ENCODE peak calls at places on chromosomes 5 and 9, in six cellular contexts. O, H, K, U, B and Y are unnamed samples.

GRCh38 chr5:34564706-34565235 is 91.4 kb upstream of the RAI14 start:
- DNase-seq in O (no peak), H (no peak), K (peak), U (peak), B (no peak), Y (peak)

GRCh38 chr5:74412064-74412463 is 228.5 kb downstream of the ENC1 start:
- DNase-seq in O (no peak), H (no peak), K (no peak), U (no peak), B (no peak), Y (no peak)

GRCh38 chr9:130480673-130481072 is 35.9 kb downstream of the ASS1 start:
- DNase-seq in O (no peak), H (no peak), K (no peak), U (no peak), B (no peak), Y (no peak)

GRCh38 chr9:136589766-136590740 is 44.2 kb upstream of the NOTCH1 start:
- DNase-seq in O (no peak), H (no peak), K (no peak), U (no peak), B (no peak), Y (no peak)

GRCh38 chr5:160500776-160501175 is 79.1 kb downstream of the PTTG1 start:
- DNase-seq in O (no peak), H (no peak), K (no peak), U (no peak), B (no peak), Y (no peak)

GRCh38 chr9:134343637-134344036 is 17.4 kb downstream of the RXRA start:
- DNase-seq in O (peak), H (no peak), K (no peak), U (no peak), B (no peak), Y (no peak)

GRCh38 chr5:39440964-39441363 is 16.2 kb upstream of the DAB2 start:
- DNase-seq in O (no peak), H (no peak), K (no peak), U (no peak), B (no peak), Y (no peak)

GRCh38 chr5:73045623-73046022 is 74.8 kb upstream of the TMEM171 start:
- DNase-seq in O (no peak), H (no peak), K (no peak), U (no peak), B (no peak), Y (no peak)

GRCh38 chr5:74040065-74040551 is 414.1 kb downstream of the ARHGEF28 start:
- DNase-seq in O (no peak), H (no peak), K (peak), U (peak), B (no peak), Y (peak)

GRCh38 chr9:92882276-92882675 is 4.4 kb upstream of the ZNF484 start:
- DNase-seq in O (peak), H (no peak), K (no peak), U (no peak), B (no peak), Y (no peak)

GRCh38 chr9:18441245-18441644 is 32.7 kb upstream of the ADAMTSL1 start:
- DNase-seq in O (no peak), H (no peak), K (no peak), U (peak), B (no peak), Y (no peak)

GRCh38 chr9:129111762-129112151 is 542 bp downstream of the PTPA start:
- DNase-seq in O (no peak), H (peak), K (peak), U (peak), B (no peak), Y (peak)

GRCh38 chr5:9105851-9106250 is 440.0 kb downstream of the SEMA5A start:
- DNase-seq in O (no peak), H (no peak), K (no peak), U (peak), B (no peak), Y (no peak)

GRCh38 chr5:125316386-125316785 is 569.9 kb upstream of the ZNF608 start:
- DNase-seq in O (no peak), H (no peak), K (no peak), U (no peak), B (no peak), Y (no peak)

GRCh38 chr5:56829137-56829536 is 13.8 kb downstream of the MAP3K1 start:
- DNase-seq in O (no peak), H (no peak), K (no peak), U (peak), B (no peak), Y (no peak)

GRCh38 chr5:141508440-141508807 is 19.5 kb downstream of the PCDHGC5 start:
- DNase-seq in O (no peak), H (peak), K (peak), U (no peak), B (no peak), Y (no peak)

GRCh38 chr9:126057869-126058467 is 268.7 kb upstream of the MVB12B start:
- DNase-seq in O (no peak), H (no peak), K (no peak), U (no peak), B (no peak), Y (no peak)

GRCh38 chr9:16157216-16157615 is 604.4 kb downstream of the CCDC171 start:
- DNase-seq in O (no peak), H (no peak), K (no peak), U (no peak), B (no peak), Y (no peak)

GRCh38 chr5:169435506-169436230 is 134.7 kb upstream of the SLIT3 start:
- DNase-seq in O (no peak), H (no peak), K (peak), U (no peak), B (no peak), Y (no peak)

GRCh38 chr5:60274704-60275103 is 381.2 kb upstream of the PDE4D start:
- DNase-seq in O (no peak), H (no peak), K (no peak), U (no peak), B (no peak), Y (no peak)

GRCh38 chr9:13941686-13942085 is 372.3 kb downstream of the NFIB start:
- DNase-seq in O (no peak), H (no peak), K (peak), U (no peak), B (no peak), Y (peak)

GRCh38 chr9:113887436-113887835 is 11.3 kb downstream of the ZNF618 start:
- DNase-seq in O (no peak), H (no peak), K (no peak), U (no peak), B (no peak), Y (no peak)

GRCh38 chr9:89668216-89668867 is 63.5 kb downstream of the GADD45G start:
- DNase-seq in O (no peak), H (no peak), K (no peak), U (no peak), B (no peak), Y (no peak)

GRCh38 chr5:12016149-12016740 is 112.0 kb upstream of the CTNND2 start:
- DNase-seq in O (no peak), H (no peak), K (no peak), U (peak), B (no peak), Y (no peak)

GRCh38 chr9:133823189-133824105 is 85.3 kb upstream of the SARDH start:
- DNase-seq in O (no peak), H (peak), K (no peak), U (no peak), B (no peak), Y (no peak)

GRCh38 chr5:75037106-75037505 is 15.3 kb downstream of the GCNT4 start:
- DNase-seq in O (no peak), H (no peak), K (peak), U (peak), B (no peak), Y (no peak)

GRCh38 chr5:62457071-62457470 is 44.5 kb downstream of the IPO11 start:
- DNase-seq in O (no peak), H (no peak), K (peak), U (no peak), B (no peak), Y (no peak)

GRCh38 chr5:44875661-44876250 is 67.0 kb downstream of the MRPS30 start:
- DNase-seq in O (no peak), H (peak), K (peak), U (peak), B (no peak), Y (no peak)

GRCh38 chr5:121915765-121916164 is 46.0 kb upstream of the SRFBP1 start:
- DNase-seq in O (no peak), H (no peak), K (no peak), U (no peak), B (no peak), Y (no peak)

GRCh38 chr5:87151547-87151946 is 116.1 kb upstream of the RASA1 start:
- DNase-seq in O (no peak), H (no peak), K (peak), U (peak), B (no peak), Y (no peak)

GRCh38 chr5:142901476-142902187 is 131.5 kb downstream of the ARHGAP26 start:
- DNase-seq in O (no peak), H (no peak), K (no peak), U (no peak), B (no peak), Y (no peak)

GRCh38 chr5:80739057-80739456 is 84.3 kb upstream of the DHFR start:
- DNase-seq in O (no peak), H (no peak), K (no peak), U (no peak), B (no peak), Y (no peak)

GRCh38 chr9:110911659-110912473 is 126.4 kb downstream of the LPAR1 start:
- DNase-seq in O (no peak), H (no peak), K (peak), U (peak), B (no peak), Y (no peak)

DNA sequence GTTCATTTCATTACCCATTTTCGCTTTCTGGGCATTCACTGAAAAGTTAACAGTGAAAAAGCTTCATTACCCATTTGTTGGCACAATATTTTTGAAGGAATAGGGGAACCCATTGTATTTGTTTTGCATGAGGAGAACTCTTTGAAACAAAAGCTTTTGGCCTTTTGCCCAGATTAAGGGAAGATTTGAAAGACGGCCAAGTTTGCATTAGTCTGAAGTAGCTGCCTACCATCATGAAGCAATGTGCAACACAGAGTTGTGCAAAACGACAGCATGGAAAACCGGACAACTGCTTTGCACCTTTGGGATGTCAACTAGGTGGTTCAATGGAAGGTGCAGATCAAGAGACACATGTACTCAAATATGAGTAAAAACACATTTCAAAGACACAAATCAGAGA is 84.9 kb downstream of the TRPM3 start:
- DNase-seq in O (no peak), H (no peak), K (peak), U (peak), B (no peak), Y (no peak)
- H3K27ac ChIP-seq in O (no peak), H (no peak), K (no peak), U (no peak), B (no peak), Y (no peak)

DNA sequence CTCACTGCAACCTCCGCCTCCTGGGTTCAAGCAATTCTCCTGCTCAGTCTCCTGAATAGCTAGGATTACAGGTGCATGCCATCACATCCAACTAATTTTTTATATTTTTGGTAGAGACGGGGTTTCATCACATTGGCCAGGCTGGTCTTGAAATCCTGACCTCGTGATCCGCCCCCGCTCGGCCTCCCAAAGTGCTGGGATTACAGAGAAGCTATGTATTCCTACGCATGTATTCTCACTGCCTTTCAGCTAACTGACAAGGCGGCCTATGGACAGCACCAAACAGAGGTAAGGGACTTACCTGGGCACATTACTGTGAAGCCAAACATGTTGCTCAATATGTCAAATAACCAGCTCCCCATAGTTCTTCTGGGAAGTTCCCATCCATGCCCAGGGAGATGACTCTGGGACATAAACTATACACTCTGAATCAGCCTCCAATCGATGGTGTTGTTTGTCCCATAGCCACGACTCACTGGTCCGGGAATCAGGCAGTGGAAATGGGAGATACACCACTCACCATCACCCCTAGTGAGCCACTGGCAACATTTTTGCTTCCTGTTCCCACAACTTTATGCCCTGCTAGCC is 114.6 kb downstream of the SYK start:
- DNase-seq in O (no peak), H (no peak), K (peak), U (no peak), B (no peak), Y (no peak)
- H3K27ac ChIP-seq in O (no peak), H (no peak), K (no peak), U (no peak), B (no peak), Y (no peak)

DNA sequence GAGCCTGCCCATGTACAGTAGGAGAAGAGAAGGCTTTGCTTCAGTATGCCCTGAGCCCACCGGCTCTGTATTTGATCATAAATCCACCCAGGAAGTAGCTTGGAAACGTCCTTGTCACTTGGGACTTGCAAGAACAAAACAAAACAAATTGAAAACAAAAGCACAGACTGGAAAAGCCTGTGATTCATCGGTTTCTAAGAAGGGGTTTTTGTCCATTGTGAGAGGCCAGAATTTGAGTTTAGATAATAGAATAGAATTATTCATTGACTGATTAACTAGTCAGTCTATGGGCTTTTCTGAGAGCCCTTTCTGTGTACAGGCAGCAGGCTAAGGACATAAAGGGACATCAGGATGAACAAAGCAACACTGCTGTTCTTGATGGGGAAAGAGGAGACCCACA is 424.8 kb downstream of the IRX1 start:
- DNase-seq in O (no peak), H (no peak), K (no peak), U (no peak), B (no peak), Y (no peak)
- H3K27ac ChIP-seq in O (no peak), H (no peak), K (no peak), U (no peak), B (no peak), Y (no peak)

GRCh38 chr9:37424686-37425297 is 2.3 kb downstream of the GRHPR start:
- DNase-seq in O (no peak), H (no peak), K (no peak), U (no peak), B (no peak), Y (no peak)

GRCh38 chr9:37428345-37428744 is 5.8 kb downstream of the GRHPR start:
- DNase-seq in O (no peak), H (no peak), K (no peak), U (no peak), B (no peak), Y (no peak)

GRCh38 chr9:37425298-37425752 is 2.8 kb downstream of the GRHPR start:
- DNase-seq in O (no peak), H (no peak), K (no peak), U (no peak), B (no peak), Y (no peak)

GRCh38 chr9:37424204-37424685 is 1.7 kb downstream of the GRHPR start:
- DNase-seq in O (no peak), H (no peak), K (no peak), U (no peak), B (no peak), Y (peak)

GRCh38 chr9:37426846-37427245 is 4.3 kb downstream of the GRHPR start:
- DNase-seq in O (no peak), H (no peak), K (no peak), U (no peak), B (no peak), Y (no peak)
- H3K27ac ChIP-seq in O (no peak), H (no peak), K (no peak), U (no peak), B (no peak), Y (no peak)

DNA sequence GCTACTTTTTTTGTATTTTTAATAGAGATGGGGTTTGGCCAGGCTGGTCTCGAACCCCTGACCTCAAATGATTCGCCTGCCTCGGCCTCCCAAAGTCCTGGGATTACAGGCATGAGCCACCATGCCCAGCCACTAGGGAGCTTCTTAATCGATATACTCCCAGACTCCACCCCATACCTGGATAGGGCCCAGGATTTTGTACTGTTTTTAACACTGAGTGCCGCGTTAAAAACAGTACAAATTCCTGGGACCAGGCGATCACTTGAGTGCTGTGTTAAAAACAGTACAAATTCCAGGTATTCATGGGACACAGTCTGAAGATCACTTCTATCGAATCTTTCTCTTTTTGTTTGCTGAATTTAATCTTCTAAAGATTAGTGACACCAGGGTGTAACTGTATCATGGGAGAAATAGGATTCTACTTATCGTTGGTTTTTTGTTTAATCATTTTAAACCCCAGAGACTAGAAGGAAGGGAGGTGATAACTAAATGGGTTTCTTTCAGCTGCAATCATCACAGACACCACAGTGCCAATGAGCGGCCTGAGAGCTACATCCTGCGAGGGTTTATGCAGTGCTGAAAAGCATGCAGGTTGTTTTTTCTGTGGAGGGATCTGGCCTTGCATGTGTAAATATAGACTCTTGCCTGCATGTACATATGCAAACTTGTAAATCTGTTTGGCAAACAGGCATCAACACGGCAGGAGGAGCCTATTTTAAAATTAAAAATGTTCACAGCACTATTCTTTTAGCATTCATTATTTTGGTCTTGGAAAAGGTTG is 303.8 kb upstream of the WWC1 start:
- DNase-seq in O (no peak), H (no peak), K (no peak), U (no peak), B (no peak), Y (no peak)
- H3K27ac ChIP-seq in O (no peak), H (no peak), K (no peak), U (no peak), B (no peak), Y (no peak)

GRCh38 chr5:173330151-173330855 is 2.1 kb upstream of the STC2 start:
- DNase-seq in O (no peak), H (no peak), K (no peak), U (no peak), B (no peak), Y (no peak)

GRCh38 chr5:173329370-173330150 is 1.3 kb upstream of the STC2 start:
- DNase-seq in O (no peak), H (no peak), K (no peak), U (no peak), B (no peak), Y (no peak)

GRCh38 chr5:173327084-173327947 is 898 bp downstream of the STC2 start:
- DNase-seq in O (no peak), H (no peak), K (peak), U (peak), B (no peak), Y (no peak)

GRCh38 chr5:173327948-173328895 is at the start of gene STC2:
- DNase-seq in O (peak), H (no peak), K (peak), U (peak), B (no peak), Y (peak)

DNA sequence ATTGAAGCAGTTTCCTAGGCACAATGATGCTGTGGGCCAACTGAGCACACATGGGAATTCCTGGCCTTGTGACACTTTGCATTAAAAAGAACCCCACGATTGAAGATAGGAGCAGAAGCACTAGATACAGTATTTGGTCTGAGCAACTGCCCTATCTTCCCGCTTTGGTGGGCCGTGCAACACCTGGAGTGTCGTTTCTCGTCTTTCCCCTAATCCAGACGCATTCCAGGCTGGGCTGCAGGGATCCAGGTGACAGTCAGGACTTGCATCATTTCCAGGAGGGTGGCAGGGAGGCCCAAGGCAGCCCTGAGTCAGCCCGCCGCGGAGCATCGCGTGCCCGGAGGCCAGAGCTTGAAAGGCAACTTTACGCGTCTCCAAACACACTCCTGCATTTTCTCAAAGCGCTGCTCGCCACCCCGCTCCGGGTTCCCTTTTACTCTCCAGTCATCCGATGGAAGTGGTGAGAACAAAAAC is 719 bp upstream of the STC2 start:
- DNase-seq in O (no peak), H (no peak), K (peak), U (peak), B (no peak), Y (no peak)
- H3K27ac ChIP-seq in O (no peak), H (no peak), K (peak), U (peak), B (no peak), Y (no peak)